ENCODE peak calls at places on chromosomes 12 and 14, in four cellular contexts. K, W, I and T are unnamed samples.
A peak's percentile ranks its signal among the peaks of the same experiment; 100 is the strongest.

GRCh38 chr14:25953532-25954144 is 644.2 kb downstream of the NOVA1 start:
- DNase-seq in W (no peak), K (peak; percentile 7), I (no peak), T (no peak)

GRCh38 chr12:53267309-53268008 is 640 bp upstream of the ESPL1 start:
- DNase-seq in K (no peak), W (no peak), I (no peak), T (no peak)

GRCh38 chr12:2832550-2833127 is 2.2 kb downstream of the NRIP2 start:
- DNase-seq in W (no peak), I (no peak), K (no peak), T (no peak)

GRCh38 chr12:52247622-52248540 is 14.8 kb downstream of the KRT7 start:
- DNase-seq in W (no peak), I (no peak), K (no peak), T (no peak)

GRCh38 chr12:108039794-108040193 is 89.3 kb upstream of the WSCD2 start:
- DNase-seq in K (no peak), I (no peak), W (no peak), T (no peak)

GRCh38 chr14:99188721-99189120 is 83.3 kb downstream of the BCL11B start:
- DNase-seq in K (no peak), I (no peak), W (no peak), T (peak; percentile 14)

GRCh38 chr14:68682166-68683103 is 110.4 kb downstream of the ZFP36L1 start:
- DNase-seq in I (peak; percentile 70), K (no peak), W (peak; percentile 96), T (peak; percentile 98)

GRCh38 chr12:80222261-80222660 is 122.9 kb downstream of the OTOGL start:
- DNase-seq in K (no peak), I (no peak), W (no peak), T (no peak)

GRCh38 chr12:74719447-74719846 is 181.8 kb downstream of the ATXN7L3B start:
- DNase-seq in I (no peak), W (no peak), K (no peak), T (no peak)

GRCh38 chr12:61525331-61525730 is 734.9 kb upstream of the USP15 start:
- DNase-seq in K (no peak), W (no peak), I (no peak), T (no peak)

GRCh38 chr12:41577995-41578394 is 389.9 kb downstream of the PDZRN4 start:
- DNase-seq in I (no peak), K (no peak), W (no peak), T (no peak)

GRCh38 chr12:14264316-14264715 is 101.2 kb upstream of the ATF7IP start:
- DNase-seq in W (no peak), I (no peak), K (no peak), T (no peak)

GRCh38 chr12:42237853-42238239 is 202 bp downstream of the YAF2 start:
- DNase-seq in K (no peak), W (no peak), I (no peak), T (no peak)

GRCh38 chr12:80714846-80715245 is 1.9 kb upstream of the MYF5 start:
- DNase-seq in W (no peak), I (no peak), K (no peak), T (no peak)

GRCh38 chr12:49515266-49515665 is 23.6 kb upstream of the KCNH3 start:
- DNase-seq in K (no peak), W (peak; percentile 56), I (no peak), T (no peak)

GRCh38 chr12:93572712-93573551 is 457 bp downstream of the SOCS2 start:
- DNase-seq in I (no peak), W (no peak), K (peak; percentile 25), T (peak; percentile 74)

GRCh38 chr12:76138656-76139055 is 54.2 kb upstream of the NAP1L1 start:
- DNase-seq in I (no peak), W (no peak), K (no peak), T (no peak)

GRCh38 chr12:93883436-93884154 is 206.4 kb downstream of the CRADD start:
- DNase-seq in W (no peak), K (no peak), I (no peak), T (peak; percentile 73)

GRCh38 chr14:36835145-36835544 is 173.5 kb downstream of the PAX9 start:
- DNase-seq in I (no peak), K (no peak), W (peak; percentile 74), T (no peak)

GRCh38 chr14:52995998-52996397 is 45.1 kb upstream of the FERMT2 start:
- DNase-seq in W (no peak), I (no peak), K (no peak), T (no peak)

GRCh38 chr12:52246720-52247621 is 13.9 kb downstream of the KRT7 start:
- DNase-seq in W (peak; percentile 83), I (no peak), K (no peak), T (no peak)

GRCh38 chr12:79217306-79217705 is 352.7 kb downstream of the SYT1 start:
- DNase-seq in W (no peak), I (no peak), K (no peak), T (no peak)

GRCh38 chr12:2284321-2284813 is 231.6 kb downstream of the CACNA1C start:
- DNase-seq in I (no peak), K (no peak), W (no peak), T (peak; percentile 93)

GRCh38 chr14:104753528-104754212 is 723 bp downstream of the SIVA1 start:
- DNase-seq in I (no peak), K (no peak), W (no peak), T (no peak)

GRCh38 chr12:56487448-56488040 is 417 bp downstream of the GLS2 start:
- DNase-seq in K (peak; percentile 40), W (no peak), I (peak; percentile 36), T (no peak)

GRCh38 chr14:100221419-100222218 is 17.3 kb upstream of the YY1 start:
- DNase-seq in I (peak; percentile 77), W (no peak), K (no peak), T (peak; percentile 73)

GRCh38 chr14:64628940-64629403 is 75.3 kb upstream of the PLEKHG3 start:
- DNase-seq in W (peak; percentile 95), K (no peak), I (no peak), T (peak; percentile 75)

GRCh38 chr12:110934093-110934852 is 13.9 kb upstream of the MYL2 start:
- DNase-seq in W (peak; percentile 81), K (no peak), I (no peak), T (no peak)

GRCh38 chr12:7907009-7907408 is 29.0 kb downstream of the SLC2A3 start:
- DNase-seq in K (no peak), W (peak; percentile 92), I (no peak), T (peak; percentile 48)

GRCh38 chr14:75457024-75457390 is 29.2 kb downstream of the JDP2 start:
- DNase-seq in W (no peak), K (no peak), I (no peak), T (no peak)

GRCh38 chr14:94170151-94170550 is 4.0 kb upstream of the PPP4R4 start:
- DNase-seq in K (no peak), W (no peak), I (no peak), T (no peak)

GRCh38 chr12:131681257-131681620 is 29.7 kb upstream of the SFSWAP start:
- DNase-seq in W (no peak), K (no peak), I (no peak), T (no peak)

GRCh38 chr12:51351913-51352532 is 5.5 kb upstream of the CELA1 start:
- DNase-seq in I (no peak), K (no peak), W (no peak), T (peak; percentile 84)

GRCh38 chr12:51951843-51952722 is 584 bp downstream of the ACVR1B start:
- DNase-seq in W (no peak), K (peak; percentile 39), I (no peak), T (no peak)

GRCh38 chr14:80213602-80214001 is 2.3 kb upstream of the DIO2 start:
- DNase-seq in W (no peak), K (no peak), I (no peak), T (peak; percentile 89)

DNA sequence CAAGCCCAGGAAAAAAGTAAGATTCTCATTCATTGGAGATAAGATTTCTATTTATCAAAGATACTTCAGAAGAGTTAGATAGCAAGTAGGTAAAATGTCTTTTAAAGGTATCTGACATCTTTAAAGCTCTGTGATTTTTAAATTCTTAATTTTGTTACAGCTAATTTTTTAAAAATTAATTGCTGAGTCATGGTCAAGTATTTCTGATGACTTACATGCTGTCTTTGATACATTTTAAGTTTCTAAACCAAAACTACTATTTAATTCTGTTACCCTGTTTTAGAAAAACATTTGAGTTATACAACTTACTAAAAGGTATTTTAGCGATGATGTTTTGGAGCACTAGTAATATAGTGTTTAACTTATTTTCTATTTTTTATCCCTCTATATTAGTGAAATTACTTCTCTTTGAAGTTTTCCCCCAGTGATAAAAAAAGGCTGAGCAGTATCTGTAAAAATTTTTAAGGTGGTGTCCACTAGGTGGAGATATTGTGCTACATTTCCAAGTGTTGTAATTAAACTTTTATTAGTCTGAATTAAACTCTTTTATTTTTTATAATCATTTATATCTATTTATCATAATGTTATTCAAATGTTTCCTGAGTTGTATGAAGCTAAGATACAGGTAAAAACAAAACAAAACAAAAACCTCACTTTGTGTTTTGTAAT is 11.5 kb downstream of the ALG10 start:
- DNase-seq in W (no peak), I (no peak), K (no peak), T (peak; percentile 46)
- TF ChIP-seq CTCF in W (peak; percentile 79), I (no peak), K (no peak), T (peak; percentile 55)

GRCh38 chr12:116172224-116172849 is 105.2 kb downstream of the MED13L start:
- DNase-seq in I (no peak), K (no peak), W (peak; percentile 39), T (no peak)
- H3K4me3 ChIP-seq in I (peak overlapping the region; percentile 5), K (no peak overlapping the region), W (no peak overlapping the region), T (no peak overlapping the region)

GRCh38 chr14:22547309-22547947 is 41.6 kb downstream of the DAD1 start:
- DNase-seq in W (no peak), K (no peak), I (no peak), T (no peak)
- H3K27ac ChIP-seq in W (no peak overlapping the region), K (no peak overlapping the region), I (peak overlapping the region; percentile 76), T (no peak overlapping the region)

GRCh38 chr14:54781936-54782802 is 120.5 kb downstream of the GCH1 start:
- DNase-seq in K (no peak), I (no peak), W (no peak), T (no peak)

GRCh38 chr14:54783660-54784015 is 119.0 kb downstream of the GCH1 start:
- DNase-seq in W (no peak), K (no peak), I (no peak), T (no peak)

GRCh38 chr14:54784657-54785056 is 118.0 kb downstream of the GCH1 start:
- DNase-seq in W (no peak), K (no peak), I (no peak), T (no peak)

GRCh38 chr14:54784060-54784459 is 118.6 kb downstream of the GCH1 start:
- DNase-seq in W (no peak), I (no peak), K (no peak), T (no peak)

DNA sequence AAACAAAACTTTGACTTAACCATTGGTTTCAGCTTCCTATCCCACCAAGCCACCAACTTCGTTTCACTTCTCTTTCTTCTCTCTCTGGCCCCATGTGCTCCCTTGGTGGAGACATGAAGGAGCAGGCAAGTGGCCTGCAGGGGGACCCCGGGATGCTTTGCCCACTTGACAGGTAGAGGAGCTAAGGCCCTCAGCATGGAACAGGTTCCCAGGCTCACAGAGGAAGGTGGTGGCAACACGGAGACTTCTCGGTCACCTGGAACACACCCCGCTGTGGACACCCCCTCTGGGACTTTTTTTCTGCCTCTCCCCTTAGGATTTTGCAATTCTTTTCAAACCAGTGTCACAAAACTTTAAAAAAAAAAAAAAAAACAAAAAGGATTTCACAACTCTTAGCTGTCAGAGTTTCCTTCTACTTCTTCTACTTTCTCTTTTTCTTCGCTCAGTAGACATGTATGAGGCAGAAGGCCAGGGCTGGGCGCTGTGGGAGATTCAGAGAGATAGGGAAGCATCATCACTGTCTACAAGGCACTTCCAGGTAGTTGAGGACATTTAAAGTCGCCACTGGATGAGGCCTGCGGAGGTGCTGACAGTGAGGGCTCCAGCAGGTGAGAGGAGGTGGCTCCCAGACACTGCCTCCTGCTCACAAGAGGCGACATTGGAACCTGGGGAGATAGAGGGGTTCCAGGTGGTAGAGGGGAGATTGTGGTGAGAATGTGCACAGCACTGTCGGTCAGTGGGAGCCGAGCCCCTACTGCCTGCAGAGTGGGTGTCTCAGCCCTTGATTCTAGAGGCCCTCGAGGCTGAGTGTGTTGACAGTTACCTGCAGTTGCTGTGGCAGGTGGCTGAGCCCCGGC is 119.6 kb downstream of the GCH1 start:
- DNase-seq in I (peak; percentile 65), W (no peak), K (no peak), T (no peak)
- TF ChIP-seq CTCF in I (no peak), W (peak; percentile 25), K (no peak), T (peak; percentile 26)